ENCODE peak calls at places on chromosomes 16 and 17, in six cellular contexts. Z is AML-193; Y is CD8-positive, alpha-beta T cell; G is GM18507; B is T follicular helper cell; A is WTC11. E is an unnamed sample.

GRCh38 chr17:3750926-3751325 is 27.2 kb downstream of the HASPIN start:
- DNase-seq in B (peak), Z (no peak), A (no peak), G (no peak), Y (peak), E (no peak)

GRCh38 chr17:70171159-70171558 is 1.8 kb downstream of the KCNJ2 start:
- DNase-seq in G (no peak), A (no peak), Z (no peak), B (no peak), Y (no peak), E (no peak)

GRCh38 chr16:50282010-50282538 is 15.7 kb downstream of the ADCY7 start:
- DNase-seq in Z (peak), Y (peak), A (no peak), G (peak), B (no peak), E (no peak)

GRCh38 chr17:7258731-7259554 is 3.3 kb downstream of the CLDN7 start:
- DNase-seq in Y (no peak), G (no peak), B (no peak), Z (no peak), A (no peak), E (no peak)

GRCh38 chr17:32350662-32351418 is 883 bp downstream of the ZNF207 start:
- DNase-seq in G (no peak), Y (no peak), A (no peak), B (peak), Z (peak), E (no peak)

GRCh38 chr16:3984111-3985060 is 103.9 kb upstream of the CREBBP start:
- DNase-seq in B (no peak), G (no peak), Y (no peak), Z (no peak), A (no peak), E (no peak)

GRCh38 chr17:83178533-83179201 is 99.3 kb downstream of the METRNL start:
- DNase-seq in A (peak), B (no peak), Y (no peak), Z (no peak), G (no peak), E (no peak)

GRCh38 chr17:77465358-77466041 is 324.7 kb downstream of the SEC14L1 start:
- DNase-seq in A (no peak), Y (peak), G (no peak), Z (peak), B (peak), E (no peak)

GRCh38 chr17:72219824-72220473 is 99.1 kb downstream of the SOX9 start:
- DNase-seq in A (no peak), B (no peak), Y (no peak), Z (no peak), G (no peak), E (peak)

GRCh38 chr16:4505356-4506153 is 29.4 kb downstream of the HMOX2 start:
- DNase-seq in G (peak), B (peak), A (no peak), Z (peak), Y (peak), E (no peak)

GRCh38 chr17:4594406-4595349 is 10.3 kb downstream of the SMTNL2 start:
- DNase-seq in Z (no peak), A (peak), G (no peak), B (no peak), Y (no peak), E (peak)

GRCh38 chr16:10579965-10580918 is at the start of gene EMP2:
- DNase-seq in Z (no peak), Y (no peak), B (no peak), A (peak), G (no peak), E (peak)

GRCh38 chr17:72249441-72249840 is 128.6 kb downstream of the SOX9 start:
- DNase-seq in Z (no peak), B (no peak), Y (no peak), A (no peak), G (no peak), E (no peak)

GRCh38 chr17:49197346-49197998 is 12.9 kb downstream of the GNGT2 start:
- DNase-seq in A (no peak), Y (no peak), B (no peak), Z (no peak), G (no peak), E (no peak)

GRCh38 chr17:48357727-48358126 is 72.3 kb downstream of the SKAP1 start:
- DNase-seq in Z (no peak), Y (no peak), A (no peak), G (no peak), B (no peak), E (no peak)